ENCODE peak calls at places on chromosomes 16 and 17, in five cellular contexts. Z is AG04450, X is IMR-90, T is substantia nigra, I is EH. H is an unnamed sample.
A peak's percentile ranks its signal among the peaks of the same experiment; 100 is the strongest.

GRCh38 chr17:53543363-53543927 is 279.3 kb upstream of the KIF2B start:
- DNase-seq in Z (no peak), I (no peak), X (no peak), T (no peak), H (no peak)

GRCh38 chr16:66408181-66409048 is 18.7 kb upstream of the BEAN1 start:
- DNase-seq in X (peak; percentile 88), T (no peak), Z (peak; percentile 48), I (peak; percentile 60), H (peak; percentile 55)

GRCh38 chr17:234163-235047 is 53.0 kb upstream of the DOC2B start:
- DNase-seq in X (no peak), T (no peak), Z (no peak), I (no peak), H (no peak)

GRCh38 chr16:4016648-4017047 is 99.6 kb downstream of the ADCY9 start:
- DNase-seq in T (no peak), X (peak; percentile 30), I (no peak), Z (no peak), H (peak; percentile 77)

GRCh38 chr16:19874816-19875546 is 9.7 kb downstream of the GPRC5B start:
- DNase-seq in T (no peak), I (no peak), X (no peak), Z (no peak), H (no peak)

GRCh38 chr17:1783834-1784611 is 22.2 kb downstream of the SERPINF1 start:
- DNase-seq in Z (peak; percentile 78), I (peak; percentile 73), T (no peak), X (peak; percentile 86), H (peak; percentile 98)

GRCh38 chr16:62370445-62370844 is 334.2 kb upstream of the CDH8 start:
- DNase-seq in I (no peak), Z (no peak), X (no peak), T (no peak), H (no peak)

GRCh38 chr16:85767569-85767968 is 16.7 kb upstream of the C16orf74 start:
- DNase-seq in Z (peak; percentile 52), T (no peak), X (peak; percentile 88), I (peak; percentile 92), H (peak; percentile 91)

GRCh38 chr17:37541880-37542675 is 52.4 kb downstream of the DUSP14 start:
- DNase-seq in Z (no peak), I (peak; percentile 78), X (peak; percentile 83), T (no peak), H (peak; percentile 82)

GRCh38 chr17:45740553-45741330 is 43.4 kb upstream of the CRHR1 start:
- DNase-seq in I (peak; percentile 67), T (peak; percentile 31), X (peak; percentile 13), Z (no peak), H (peak; percentile 2)

GRCh38 chr16:48041861-48042435 is 113.8 kb downstream of the ABCC12 start:
- DNase-seq in T (no peak), I (no peak), Z (no peak), X (no peak), H (no peak)

GRCh38 chr17:46057366-46057765 is 58.3 kb downstream of the STH start:
- DNase-seq in X (no peak), Z (no peak), I (no peak), T (no peak), H (no peak)

GRCh38 chr16:7158481-7158880 is 174.2 kb upstream of the RBFOX1 start:
- DNase-seq in I (no peak), X (no peak), T (no peak), Z (no peak), H (no peak)

GRCh38 chr17:64128787-64129514 is 993 bp downstream of the ERN1 start:
- DNase-seq in X (no peak), Z (no peak), T (no peak), I (peak; percentile 65), H (peak; percentile 53)

GRCh38 chr16:79776243-79776884 is 175.8 kb upstream of the MAF start:
- DNase-seq in I (no peak), Z (no peak), T (no peak), X (no peak), H (peak; percentile 58)

GRCh38 chr16:4389051-4389955 is 17.7 kb downstream of the VASN start:
- DNase-seq in T (no peak), X (no peak), I (peak; percentile 33), Z (no peak), H (no peak)

GRCh38 chr16:50372611-50373344 is 4.0 kb upstream of the BRD7 start:
- DNase-seq in I (peak; percentile 52), X (peak; percentile 61), T (no peak), Z (no peak), H (peak; percentile 41)

GRCh38 chr16:65415460-65415859 is 293.6 kb upstream of the CDH11 start:
- DNase-seq in T (no peak), Z (no peak), X (peak; percentile 12), I (peak; percentile 58), H (peak; percentile 16)

GRCh38 chr17:68351395-68351794 is 60.1 kb downstream of the ARSG start:
- DNase-seq in I (peak; percentile 50), X (no peak), T (no peak), Z (no peak), H (no peak)

GRCh38 chr16:56382901-56383355 is 42.4 kb downstream of the AMFR start:
- DNase-seq in I (peak; percentile 74), Z (peak; percentile 43), X (peak; percentile 87), T (no peak), H (peak; percentile 32)

GRCh38 chr17:80261159-80261894 is 675 bp downstream of the RNF213 start:
- DNase-seq in Z (no peak), T (peak; percentile 19), X (peak; percentile 32), I (peak; percentile 87), H (peak; percentile 62)

GRCh38 chr17:60631119-60631518 is 31.1 kb downstream of the PPM1D start:
- DNase-seq in Z (no peak), T (no peak), X (no peak), I (peak; percentile 16), H (no peak)

GRCh38 chr17:50201226-50201854 is at the start of gene COL1A1:
- DNase-seq in I (peak; percentile 97), Z (no peak), X (peak; percentile 90), T (no peak), H (peak; percentile 95)

GRCh38 chr17:15929941-15930340 is 15.0 kb upstream of the ADORA2B start:
- DNase-seq in X (no peak), Z (no peak), I (no peak), T (no peak), H (no peak)

GRCh38 chr16:4922721-4923342 is 14.1 kb downstream of the PPL start:
- DNase-seq in X (no peak), Z (no peak), T (no peak), I (no peak), H (no peak)

GRCh38 chr17:15883617-15884111 is 61.3 kb upstream of the ADORA2B start:
- DNase-seq in I (peak; percentile 85), Z (peak; percentile 62), X (peak; percentile 93), T (no peak), H (peak; percentile 55)

GRCh38 chr16:89352091-89352681 is 134.7 kb downstream of the ZNF778 start:
- DNase-seq in X (no peak), T (no peak), Z (no peak), I (no peak), H (no peak)

GRCh38 chr17:8581002-8581658 is 49.4 kb downstream of the MYH10 start:
- DNase-seq in I (no peak), X (no peak), T (no peak), Z (no peak), H (no peak)

GRCh38 chr17:28532063-28532960 is 20.1 kb downstream of the UNC119 start:
- DNase-seq in X (peak; percentile 21), T (no peak), I (peak; percentile 29), Z (no peak), H (no peak)